ENCODE peak calls at places on chromosomes 13 and 19, in seven cellular contexts. E is HepG2, Q is tibial nerve, R is IMR-90, J is body of pancreas, L is A549, H is adrenal gland. S is an unnamed sample.
A peak's percentile ranks its signal among the peaks of the same experiment; 100 is the strongest.

GRCh38 chr19:46133101-46133627 is 8.7 kb upstream of the IGFL3 start:
- DNase-seq in E (peak; percentile 78), L (peak; percentile 94), R (peak; percentile 97), H (no peak), J (peak; percentile 21), Q (peak; percentile 7), S (no peak)

GRCh38 chr13:74132152-74132767 is 1.9 kb downstream of the KLF12 start:
- DNase-seq in E (peak; percentile 15), H (no peak), J (no peak), R (peak; percentile 39), L (no peak), Q (no peak), S (no peak)

GRCh38 chr13:27619711-27620376 is 485 bp downstream of the LNX2 start:
- DNase-seq in L (peak; percentile 7), R (peak; percentile 21), H (peak; percentile 46), Q (no peak), J (no peak), E (peak; percentile 7), S (no peak)

GRCh38 chr13:73244486-73244885 is 185.7 kb downstream of the KLF5 start:
- DNase-seq in L (no peak), H (no peak), J (no peak), Q (no peak), E (no peak), R (no peak), S (no peak)

GRCh38 chr13:91778123-91778522 is 379.7 kb downstream of the GPC5 start:
- DNase-seq in E (no peak), R (no peak), J (no peak), H (no peak), L (no peak), Q (no peak), S (no peak)

GRCh38 chr19:38093154-38093553 is 130.9 kb downstream of the DPF1 start:
- DNase-seq in H (no peak), E (no peak), L (no peak), R (no peak), J (no peak), Q (no peak), S (no peak)

GRCh38 chr13:43787998-43788397 is 1.2 kb upstream of the ENOX1 start:
- DNase-seq in J (no peak), Q (peak; percentile 16), L (peak; percentile 51), R (peak; percentile 52), E (no peak), H (no peak), S (no peak)

GRCh38 chr19:10388957-10389356 is 8.6 kb upstream of the TYK2 start:
- DNase-seq in E (peak; percentile 80), Q (peak; percentile 99), L (peak; percentile 77), J (peak; percentile 94), R (peak; percentile 71), H (peak; percentile 87), S (peak; percentile 59)

GRCh38 chr13:62483774-62484173 is 1068.1 kb upstream of the PCDH20 start:
- DNase-seq in L (no peak), H (no peak), R (peak; percentile 7), E (no peak), J (no peak), Q (no peak), S (no peak)

GRCh38 chr19:7658219-7658686 is 10.6 kb upstream of the RETN start:
- DNase-seq in J (no peak), L (no peak), H (no peak), R (no peak), Q (no peak), E (no peak), S (no peak)

GRCh38 chr13:53445682-53446081 is 417.1 kb downstream of the OLFM4 start:
- DNase-seq in L (no peak), J (no peak), Q (no peak), E (no peak), H (no peak), R (no peak), S (no peak)

GRCh38 chr13:77733674-77734073 is 36.2 kb downstream of the SLAIN1 start:
- DNase-seq in L (no peak), R (no peak), J (no peak), Q (no peak), H (no peak), E (no peak), S (no peak)

GRCh38 chr13:26895081-26895807 is 134.7 kb upstream of the GPR12 start:
- DNase-seq in R (no peak), Q (no peak), L (no peak), H (no peak), E (no peak), J (no peak), S (no peak)

GRCh38 chr19:46513461-46514236 is 18.0 kb upstream of the PNMA8B start:
- DNase-seq in Q (peak; percentile 59), R (peak; percentile 51), J (peak; percentile 81), E (peak; percentile 44), H (peak; percentile 84), L (peak; percentile 83), S (peak; percentile 69)

GRCh38 chr19:57587529-57587928 is 3.6 kb downstream of the ZIK1 start:
- DNase-seq in E (no peak), L (no peak), J (no peak), H (no peak), Q (no peak), R (peak; percentile 87), S (peak; percentile 97)

GRCh38 chr19:45117167-45117594 is 24.2 kb downstream of the PPP1R37 start:
- DNase-seq in E (no peak), R (peak; percentile 20), H (no peak), J (no peak), L (no peak), Q (no peak), S (no peak)

GRCh38 chr13:66835040-66835628 is 395.0 kb downstream of the PCDH9 start:
- DNase-seq in E (peak; percentile 24), J (peak; percentile 43), Q (peak; percentile 53), H (peak; percentile 50), L (peak; percentile 66), R (peak; percentile 18), S (no peak)

GRCh38 chr13:106917024-106917491 is 349.1 kb upstream of the ARGLU1 start:
- DNase-seq in R (no peak), L (no peak), H (no peak), J (no peak), Q (no peak), E (no peak), S (no peak)

GRCh38 chr19:39704181-39705044 is at the start of gene LGALS14:
- DNase-seq in R (no peak), L (no peak), E (no peak), H (no peak), J (no peak), Q (no peak), S (no peak)
- TF ChIP-seq POLR2A in R (no peak), L (no peak), E (no peak), H (no peak), J (no peak), Q (no peak), S (no peak)

DNA sequence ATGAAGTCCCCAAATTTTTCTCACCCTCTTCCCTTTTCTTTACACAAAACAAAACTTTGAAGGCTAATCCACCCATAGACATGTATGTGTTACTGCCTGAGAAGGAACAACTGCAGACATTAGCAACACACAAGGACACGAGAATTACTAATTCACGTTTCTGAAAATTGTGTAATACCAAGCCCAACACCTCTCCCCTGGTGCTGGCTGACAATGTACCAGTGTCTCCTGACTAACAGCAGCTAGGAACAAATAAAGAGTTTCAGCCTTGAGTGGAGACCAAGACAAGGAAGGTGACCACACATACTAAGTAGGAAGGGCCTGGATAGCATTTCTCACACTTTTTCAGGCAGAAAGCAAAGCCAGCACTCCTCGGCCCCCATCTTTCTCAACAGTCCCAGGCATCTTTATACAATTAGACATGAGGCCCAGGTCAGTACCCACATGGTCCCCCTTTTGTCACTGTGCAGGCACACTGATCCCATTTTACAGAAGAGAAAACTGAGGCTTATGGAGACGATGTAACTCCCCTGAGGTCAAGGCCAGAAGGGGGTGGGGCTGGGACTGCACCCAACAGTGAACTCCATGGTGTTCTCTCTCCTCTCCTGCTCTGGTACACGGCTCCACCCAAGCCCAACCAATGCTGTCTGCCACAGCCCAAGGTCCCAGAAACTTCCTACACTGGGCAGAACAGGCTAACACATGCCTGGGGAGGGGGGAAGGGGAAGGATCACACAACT is 8.7 kb downstream of the BRD4 start:
- DNase-seq in R (peak; percentile 53), E (peak; percentile 59), Q (peak; percentile 44), H (peak; percentile 49), L (no peak), J (peak; percentile 70), S (no peak)
- TF ChIP-seq POLR2A in R (no peak), E (no peak), Q (no peak), H (peak; percentile 42), L (no peak), J (no peak), S (no peak)

GRCh38 chr19:4445963-4446668 is 11.5 kb downstream of the UBXN6 start:
- DNase-seq in J (no peak), E (no peak), H (peak; percentile 68), L (no peak), Q (no peak), R (no peak), S (no peak)

GRCh38 chr19:4446801-4447200 is 10.8 kb downstream of the UBXN6 start:
- DNase-seq in J (no peak), H (no peak), Q (no peak), E (no peak), L (no peak), R (no peak), S (no peak)

GRCh38 chr19:4443188-4443587 is 14.4 kb downstream of the UBXN6 start:
- DNase-seq in Q (no peak), H (no peak), L (no peak), R (no peak), E (no peak), J (no peak), S (no peak)

GRCh38 chr19:4443966-4444764 is 13.4 kb downstream of the UBXN6 start:
- DNase-seq in H (no peak), J (no peak), L (no peak), R (no peak), E (no peak), Q (no peak), S (no peak)

DNA sequence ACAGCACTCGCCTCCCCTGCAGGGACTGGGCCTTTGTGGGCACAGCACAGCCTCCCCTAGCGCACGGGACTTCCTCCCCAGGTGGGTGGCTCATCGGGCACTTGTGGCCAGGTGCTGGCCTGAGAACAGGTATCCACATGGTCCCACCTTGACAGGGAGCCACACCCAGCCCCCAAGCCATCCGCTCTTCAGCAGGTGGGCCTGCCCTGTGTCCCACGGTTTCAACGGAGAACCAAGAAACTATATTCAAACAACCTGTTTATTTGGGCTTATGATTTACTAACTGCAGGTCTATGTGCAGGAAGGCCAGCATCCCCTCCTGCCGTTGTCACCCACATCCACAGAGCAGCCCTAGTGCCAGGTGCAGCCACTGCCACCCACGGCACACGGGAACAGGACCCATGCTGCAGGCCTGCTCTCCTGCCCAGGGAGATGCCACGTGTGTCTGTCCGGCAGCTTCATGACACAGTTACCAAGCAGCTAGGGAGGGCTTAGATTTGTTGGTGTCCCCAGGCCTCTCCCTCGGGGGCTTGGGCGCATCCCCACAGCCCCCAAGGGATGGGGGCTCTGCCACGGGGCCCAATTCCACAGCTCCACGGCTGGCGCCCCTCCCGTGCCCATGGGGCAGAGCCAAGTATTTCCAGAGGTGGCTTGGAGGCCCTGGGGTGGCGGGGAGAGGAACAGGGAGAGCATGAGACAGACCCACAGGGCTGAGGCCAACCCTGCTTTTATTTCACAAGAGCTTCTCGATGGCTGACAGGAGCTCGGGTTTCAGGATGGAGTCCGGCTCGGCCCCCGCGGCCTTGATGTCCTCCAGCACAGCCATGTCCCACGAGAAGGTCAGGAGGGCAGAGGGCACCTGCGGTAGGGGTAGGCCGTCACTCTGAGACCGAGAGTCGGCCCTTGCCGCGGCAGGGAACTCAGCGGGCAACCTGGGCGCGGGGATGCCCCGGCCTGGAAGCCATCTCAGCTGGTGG is 12.5 kb downstream of the UBXN6 start:
- DNase-seq in R (no peak), H (peak; percentile 50), E (no peak), L (no peak), Q (no peak), J (no peak), S (no peak)
- TF ChIP-seq POLR2A in R (no peak), H (peak; percentile 11), E (no peak), L (no peak), Q (no peak), J (no peak), S (no peak)

GRCh38 chr19:14073232-14073924 is 792 bp downstream of the MISP3 start:
- DNase-seq in H (peak; percentile 80), J (peak; percentile 81), E (no peak), R (peak; percentile 82), L (peak; percentile 78), Q (peak; percentile 39), S (no peak)
- TF ChIP-seq POLR2A in H (peak; percentile 78), J (peak; percentile 74), E (no peak), R (no peak), L (no peak), Q (peak; percentile 34), S (no peak)